ENCODE peak calls at places on chromosomes 6 and 20, in four cellular contexts. R, X, M and A are unnamed samples.

GRCh38 chr20:41139227-41140093 is 2.1 kb downstream of the PLCG1 start:
- DNase-seq in M (no peak), X (no peak), R (no peak), A (no peak)

GRCh38 chr6:4698901-4699659 is 77.1 kb upstream of the CDYL start:
- DNase-seq in X (no peak), R (no peak), M (no peak), A (no peak)

GRCh38 chr6:132466952-132467351 is 46.0 kb downstream of the STX7 start:
- DNase-seq in R (no peak), X (peak), M (peak), A (no peak)

GRCh38 chr20:58906894-58907293 is 54.4 kb downstream of the GNAS start:
- DNase-seq in R (peak), X (no peak), M (peak), A (no peak)

GRCh38 chr6:157757430-157758403 is 65.3 kb upstream of the SNX9 start:
- DNase-seq in R (no peak), M (no peak), X (no peak), A (no peak)

GRCh38 chr20:10020937-10021336 is 13.8 kb upstream of the ANKEF1 start:
- DNase-seq in X (no peak), R (no peak), M (no peak), A (no peak)

GRCh38 chr6:148776321-148776966 is 29.6 kb downstream of the UST start:
- DNase-seq in R (no peak), M (peak), X (peak), A (no peak)

GRCh38 chr6:140319209-140319608 is 944.8 kb upstream of the CITED2 start:
- DNase-seq in X (peak), M (peak), R (no peak), A (no peak)

GRCh38 chr6:159521962-159522361 is 171.1 kb downstream of the SOD2 start:
- DNase-seq in X (no peak), M (no peak), R (no peak), A (no peak)

GRCh38 chr6:134123666-134124208 is 71.3 kb upstream of the SLC2A12 start:
- DNase-seq in R (no peak), X (peak), M (peak), A (peak)

GRCh38 chr20:46359233-46359751 is 47.1 kb downstream of the ELMO2 start:
- DNase-seq in R (no peak), X (no peak), M (no peak), A (no peak)

GRCh38 chr6:34248727-34249468 is at the start of gene SMIM29:
- DNase-seq in X (peak), M (peak), R (peak), A (peak)

GRCh38 chr6:83119742-83120300 is 52.4 kb downstream of the DOP1A start:
- DNase-seq in X (no peak), M (no peak), R (no peak), A (no peak)

GRCh38 chr6:34272022-34272926 is 23.5 kb upstream of the SMIM29 start:
- DNase-seq in M (no peak), R (no peak), X (no peak), A (no peak)

GRCh38 chr20:19384940-19385339 is 172.5 kb downstream of the SLC24A3 start:
- DNase-seq in M (no peak), X (no peak), R (no peak), A (no peak)

GRCh38 chr6:128528241-128528640 is 7.8 kb upstream of the PTPRK start:
- DNase-seq in R (no peak), M (no peak), X (no peak), A (no peak)

GRCh38 chr6:17478223-17478907 is 85.0 kb downstream of the CAP2 start:
- DNase-seq in R (no peak), X (no peak), M (peak), A (no peak)

GRCh38 chr20:62887147-62887859 is 25.7 kb upstream of the TCFL5 start:
- DNase-seq in M (peak), R (no peak), X (peak), A (no peak)

GRCh38 chr20:55888655-55889054 is 116.7 kb downstream of the CBLN4 start:
- DNase-seq in X (no peak), M (no peak), R (no peak), A (no peak)

GRCh38 chr20:22312744-22313346 is 271.5 kb downstream of the FOXA2 start:
- DNase-seq in X (peak), M (peak), R (no peak), A (peak)

GRCh38 chr6:100482698-100483097 is 18.0 kb upstream of the SIM1 start:
- DNase-seq in R (no peak), M (no peak), X (no peak), A (no peak)

GRCh38 chr6:148495029-148495428 is 152.4 kb downstream of the SASH1 start:
- DNase-seq in X (no peak), M (no peak), R (no peak), A (no peak)

GRCh38 chr6:45171380-45171779 is 156.8 kb upstream of the RUNX2 start:
- DNase-seq in M (no peak), X (no peak), R (no peak), A (no peak)

GRCh38 chr20:38217791-38218565 is 42.6 kb downstream of the KIAA1755 start:
- DNase-seq in R (no peak), M (peak), X (peak), A (no peak)

GRCh38 chr6:107205062-107205461 is 89.7 kb upstream of the BEND3 start:
- DNase-seq in X (no peak), M (no peak), R (no peak), A (no peak)

GRCh38 chr20:43691928-43692524 is 25.1 kb downstream of the MYBL2 start:
- DNase-seq in M (peak), R (no peak), X (peak), A (peak)

GRCh38 chr6:82365011-82365751 is 1.6 kb downstream of the TPBG start:
- DNase-seq in X (no peak), R (peak), M (peak), A (no peak)

GRCh38 chr6:18585032-18585573 is 198.0 kb downstream of the RNF144B start:
- DNase-seq in M (peak), X (peak), R (no peak), A (no peak)